ENCODE peak calls at places on chromosomes 11 and 22, in nine cellular contexts. One of them, this sample, is unnamed.

GRCh38 chr22:19848298-19849224 is 6.1 kb downstream of the GNB1L start:
- DNase-seq in astrocyte of the spinal cord: no peak
- DNase-seq in omental fat pad: no peak
- DNase-seq in GM12865: no peak
- DNase-seq in tibial nerve: no peak
- DNase-seq in OCI-LY7: no peak
- DNase-seq in GM10248: peak
- DNase-seq in DND-41: no peak
- DNase-seq in fibroblast of villous mesenchyme: no peak
- DNase-seq in this sample: no peak

GRCh38 chr11:114964676-114965214 is 286.4 kb downstream of the NXPE2 start:
- DNase-seq in astrocyte of the spinal cord: no peak
- DNase-seq in omental fat pad: no peak
- DNase-seq in GM12865: no peak
- DNase-seq in tibial nerve: no peak
- DNase-seq in OCI-LY7: no peak
- DNase-seq in GM10248: no peak
- DNase-seq in DND-41: no peak
- DNase-seq in fibroblast of villous mesenchyme: no peak
- DNase-seq in this sample: no peak

GRCh38 chr22:37226087-37226486 is 13.8 kb upstream of the SSTR3 start:
- DNase-seq in astrocyte of the spinal cord: no peak
- DNase-seq in omental fat pad: no peak
- DNase-seq in GM12865: no peak
- DNase-seq in tibial nerve: no peak
- DNase-seq in OCI-LY7: no peak
- DNase-seq in GM10248: no peak
- DNase-seq in DND-41: no peak
- DNase-seq in fibroblast of villous mesenchyme: no peak
- DNase-seq in this sample: no peak

GRCh38 chr11:65653229-65654225 is 9.2 kb downstream of the RELA start:
- DNase-seq in astrocyte of the spinal cord: no peak
- DNase-seq in omental fat pad: no peak
- DNase-seq in GM12865: no peak
- DNase-seq in tibial nerve: no peak
- DNase-seq in OCI-LY7: no peak
- DNase-seq in GM10248: no peak
- DNase-seq in DND-41: no peak
- DNase-seq in fibroblast of villous mesenchyme: peak
- DNase-seq in this sample: no peak

GRCh38 chr22:33832558-33833151 is 87.6 kb downstream of the LARGE1 start:
- DNase-seq in astrocyte of the spinal cord: peak
- DNase-seq in omental fat pad: no peak
- DNase-seq in GM12865: no peak
- DNase-seq in tibial nerve: no peak
- DNase-seq in OCI-LY7: no peak
- DNase-seq in GM10248: no peak
- DNase-seq in DND-41: no peak
- DNase-seq in fibroblast of villous mesenchyme: no peak
- DNase-seq in this sample: no peak

GRCh38 chr11:6895010-6895409 is 2.7 kb upstream of the OR2D2 start:
- DNase-seq in astrocyte of the spinal cord: no peak
- DNase-seq in omental fat pad: no peak
- DNase-seq in GM12865: peak
- DNase-seq in tibial nerve: no peak
- DNase-seq in OCI-LY7: no peak
- DNase-seq in GM10248: no peak
- DNase-seq in DND-41: no peak
- DNase-seq in fibroblast of villous mesenchyme: no peak
- DNase-seq in this sample: no peak

GRCh38 chr22:40757071-40757470 is 62.1 kb downstream of the SLC25A17 start:
- DNase-seq in astrocyte of the spinal cord: no peak
- DNase-seq in omental fat pad: no peak
- DNase-seq in GM12865: no peak
- DNase-seq in tibial nerve: no peak
- DNase-seq in OCI-LY7: no peak
- DNase-seq in GM10248: no peak
- DNase-seq in DND-41: no peak
- DNase-seq in fibroblast of villous mesenchyme: no peak
- DNase-seq in this sample: no peak

GRCh38 chr22:45067731-45068130 is 57.9 kb upstream of the PHF21B start:
- DNase-seq in astrocyte of the spinal cord: no peak
- DNase-seq in omental fat pad: no peak
- DNase-seq in GM12865: no peak
- DNase-seq in tibial nerve: no peak
- DNase-seq in OCI-LY7: no peak
- DNase-seq in GM10248: no peak
- DNase-seq in DND-41: no peak
- DNase-seq in fibroblast of villous mesenchyme: no peak
- DNase-seq in this sample: no peak

GRCh38 chr11:132987936-132988335 is 544.4 kb downstream of the OPCML start:
- DNase-seq in astrocyte of the spinal cord: peak
- DNase-seq in omental fat pad: no peak
- DNase-seq in GM12865: no peak
- DNase-seq in tibial nerve: no peak
- DNase-seq in OCI-LY7: no peak
- DNase-seq in GM10248: no peak
- DNase-seq in DND-41: no peak
- DNase-seq in fibroblast of villous mesenchyme: no peak
- DNase-seq in this sample: no peak

GRCh38 chr11:118634435-118635236 is 27.2 kb downstream of the PHLDB1 start:
- DNase-seq in astrocyte of the spinal cord: peak
- DNase-seq in omental fat pad: no peak
- DNase-seq in GM12865: no peak
- DNase-seq in tibial nerve: peak
- DNase-seq in OCI-LY7: no peak
- DNase-seq in GM10248: no peak
- DNase-seq in DND-41: no peak
- DNase-seq in fibroblast of villous mesenchyme: peak
- DNase-seq in this sample: peak
- TF ChIP-seq CTCF in astrocyte of the spinal cord: peak
- TF ChIP-seq CTCF in omental fat pad: no peak
- TF ChIP-seq CTCF in GM12865: no peak
- TF ChIP-seq CTCF in tibial nerve: peak
- TF ChIP-seq CTCF in OCI-LY7: no peak
- TF ChIP-seq CTCF in GM10248: no peak
- TF ChIP-seq CTCF in DND-41: no peak
- TF ChIP-seq CTCF in fibroblast of villous mesenchyme: no peak
- TF ChIP-seq CTCF in this sample: peak

GRCh38 chr11:14520086-14520901 is at the start of gene PSMA1:
- DNase-seq in astrocyte of the spinal cord: peak
- DNase-seq in omental fat pad: peak
- DNase-seq in GM12865: peak
- DNase-seq in tibial nerve: peak
- DNase-seq in OCI-LY7: peak
- DNase-seq in GM10248: peak
- DNase-seq in DND-41: peak
- DNase-seq in fibroblast of villous mesenchyme: peak
- DNase-seq in this sample: peak
- TF ChIP-seq CTCF in astrocyte of the spinal cord: peak
- TF ChIP-seq CTCF in omental fat pad: no peak
- TF ChIP-seq CTCF in GM12865: no peak
- TF ChIP-seq CTCF in tibial nerve: peak
- TF ChIP-seq CTCF in OCI-LY7: no peak
- TF ChIP-seq CTCF in GM10248: no peak
- TF ChIP-seq CTCF in DND-41: peak
- TF ChIP-seq CTCF in fibroblast of villous mesenchyme: peak
- TF ChIP-seq CTCF in this sample: peak

GRCh38 chr11:5420993-5421392 is 918 bp upstream of the OR51Q1 start:
- DNase-seq in astrocyte of the spinal cord: no peak
- DNase-seq in omental fat pad: no peak
- DNase-seq in GM12865: no peak
- DNase-seq in tibial nerve: no peak
- DNase-seq in OCI-LY7: no peak
- DNase-seq in GM10248: no peak
- DNase-seq in DND-41: no peak
- DNase-seq in fibroblast of villous mesenchyme: no peak
- DNase-seq in this sample: no peak
- TF ChIP-seq CTCF in astrocyte of the spinal cord: no peak
- TF ChIP-seq CTCF in omental fat pad: no peak
- TF ChIP-seq CTCF in GM12865: no peak
- TF ChIP-seq CTCF in tibial nerve: no peak
- TF ChIP-seq CTCF in OCI-LY7: no peak
- TF ChIP-seq CTCF in GM10248: no peak
- TF ChIP-seq CTCF in DND-41: no peak
- TF ChIP-seq CTCF in fibroblast of villous mesenchyme: no peak
- TF ChIP-seq CTCF in this sample: no peak

DNA sequence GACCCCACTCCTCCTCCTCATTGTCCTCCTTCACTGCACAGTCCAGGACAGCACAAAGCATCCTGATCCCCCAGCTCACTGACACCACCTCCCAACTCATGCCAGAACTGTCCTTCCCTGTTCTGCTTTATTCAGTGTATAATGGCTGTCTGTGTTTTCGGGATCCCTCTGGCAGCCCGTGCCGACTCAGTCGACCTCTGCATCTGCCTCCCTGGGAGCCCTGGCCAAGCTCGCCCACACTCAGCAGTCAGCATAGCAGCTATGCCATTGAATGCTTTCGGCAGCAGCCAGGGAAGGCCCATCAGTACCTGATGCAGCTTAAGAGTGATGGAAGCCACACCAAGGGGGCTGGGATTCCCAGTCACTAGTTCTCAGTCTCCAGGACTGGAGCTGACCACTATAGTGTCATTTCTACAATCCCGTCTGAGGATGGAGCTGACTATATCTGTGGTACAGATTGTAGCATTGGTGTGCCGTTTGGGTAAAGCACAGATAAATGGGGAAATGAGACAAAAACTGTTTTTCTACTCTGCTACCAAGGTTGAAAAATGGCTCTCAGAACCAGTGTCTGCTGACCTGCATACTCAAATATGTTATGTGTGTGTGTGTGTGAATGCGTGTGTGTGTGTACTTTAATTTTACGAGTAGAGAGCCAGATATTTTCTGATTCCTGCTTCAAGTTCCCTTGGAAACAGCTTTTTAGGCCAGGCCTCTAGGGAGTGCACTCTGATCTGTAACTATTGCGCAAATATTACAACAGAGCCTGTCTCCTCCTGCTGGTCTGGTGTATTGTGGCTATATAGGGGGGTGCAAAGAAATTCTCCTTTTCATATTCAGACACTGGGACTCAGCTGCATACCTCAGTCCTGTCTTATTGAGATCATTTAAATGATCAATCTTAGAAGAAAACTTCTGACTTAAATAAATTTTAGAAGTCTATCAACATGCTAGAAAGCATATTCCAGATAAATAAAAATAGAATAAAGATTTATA is 78.8 kb upstream of the TOP3B start:
- DNase-seq in astrocyte of the spinal cord: peak
- DNase-seq in omental fat pad: no peak
- DNase-seq in GM12865: no peak
- DNase-seq in tibial nerve: no peak
- DNase-seq in OCI-LY7: peak
- DNase-seq in GM10248: no peak
- DNase-seq in DND-41: no peak
- DNase-seq in fibroblast of villous mesenchyme: peak
- DNase-seq in this sample: no peak
- TF ChIP-seq CTCF in astrocyte of the spinal cord: peak
- TF ChIP-seq CTCF in omental fat pad: no peak
- TF ChIP-seq CTCF in GM12865: no peak
- TF ChIP-seq CTCF in tibial nerve: peak
- TF ChIP-seq CTCF in OCI-LY7: peak
- TF ChIP-seq CTCF in GM10248: peak
- TF ChIP-seq CTCF in DND-41: no peak
- TF ChIP-seq CTCF in fibroblast of villous mesenchyme: peak
- TF ChIP-seq CTCF in this sample: peak

GRCh38 chr11:70076461-70076931 is 1.6 kb upstream of the ANO1 start:
- DNase-seq in astrocyte of the spinal cord: no peak
- DNase-seq in omental fat pad: no peak
- DNase-seq in GM12865: no peak
- DNase-seq in tibial nerve: no peak
- DNase-seq in OCI-LY7: no peak
- DNase-seq in GM10248: no peak
- DNase-seq in DND-41: no peak
- DNase-seq in fibroblast of villous mesenchyme: peak
- DNase-seq in this sample: no peak
- TF ChIP-seq CTCF in astrocyte of the spinal cord: no peak
- TF ChIP-seq CTCF in omental fat pad: no peak
- TF ChIP-seq CTCF in GM12865: no peak
- TF ChIP-seq CTCF in tibial nerve: no peak
- TF ChIP-seq CTCF in OCI-LY7: no peak
- TF ChIP-seq CTCF in GM10248: no peak
- TF ChIP-seq CTCF in DND-41: no peak
- TF ChIP-seq CTCF in fibroblast of villous mesenchyme: no peak
- TF ChIP-seq CTCF in this sample: no peak

GRCh38 chr11:27211370-27212127 is 151.5 kb downstream of the CCDC34 start:
- DNase-seq in astrocyte of the spinal cord: no peak
- DNase-seq in omental fat pad: no peak
- DNase-seq in GM12865: no peak
- DNase-seq in tibial nerve: no peak
- DNase-seq in OCI-LY7: no peak
- DNase-seq in GM10248: no peak
- DNase-seq in DND-41: peak
- DNase-seq in fibroblast of villous mesenchyme: no peak
- DNase-seq in this sample: no peak
- TF ChIP-seq CTCF in astrocyte of the spinal cord: peak
- TF ChIP-seq CTCF in omental fat pad: no peak
- TF ChIP-seq CTCF in GM12865: peak
- TF ChIP-seq CTCF in tibial nerve: no peak
- TF ChIP-seq CTCF in OCI-LY7: peak
- TF ChIP-seq CTCF in GM10248: peak
- TF ChIP-seq CTCF in DND-41: peak
- TF ChIP-seq CTCF in fibroblast of villous mesenchyme: peak
- TF ChIP-seq CTCF in this sample: peak